ENCODE peak calls at places on chromosomes 5 and 9, in four cellular contexts. One of them, this sample, is unnamed.

GRCh38 chr5:125179617-125180016 is 433.2 kb upstream of the ZNF608 start:
- DNase-seq in IMR-90: no peak
- DNase-seq in mesendoderm: no peak
- DNase-seq in H1: no peak
- DNase-seq in this sample: no peak

GRCh38 chr5:73321757-73322452 is 126.7 kb downstream of the FOXD1 start:
- DNase-seq in IMR-90: peak; percentile 97
- DNase-seq in mesendoderm: no peak
- DNase-seq in H1: no peak
- DNase-seq in this sample: no peak

GRCh38 chr5:107719207-107719606 is 48.5 kb upstream of the EFNA5 start:
- DNase-seq in IMR-90: no peak
- DNase-seq in mesendoderm: no peak
- DNase-seq in H1: no peak
- DNase-seq in this sample: no peak

GRCh38 chr5:103915081-103915480 is 352.5 kb upstream of the NUDT12 start:
- DNase-seq in IMR-90: no peak
- DNase-seq in mesendoderm: no peak
- DNase-seq in H1: no peak
- DNase-seq in this sample: no peak

GRCh38 chr5:172148381-172148780 is 39.6 kb downstream of the STK10 start:
- DNase-seq in IMR-90: no peak
- DNase-seq in mesendoderm: no peak
- DNase-seq in H1: no peak
- DNase-seq in this sample: no peak

GRCh38 chr9:125852386-125852785 is 105.2 kb downstream of the PBX3 start:
- DNase-seq in IMR-90: no peak
- DNase-seq in mesendoderm: no peak
- DNase-seq in H1: no peak
- DNase-seq in this sample: no peak

GRCh38 chr9:72828281-72828731 is 124.5 kb downstream of the ALDH1A1 start:
- DNase-seq in IMR-90: no peak
- DNase-seq in mesendoderm: peak; percentile 40
- DNase-seq in H1: no peak
- DNase-seq in this sample: no peak

GRCh38 chr9:122392714-122393113 is 21.9 kb downstream of the PTGS1 start:
- DNase-seq in IMR-90: no peak
- DNase-seq in mesendoderm: no peak
- DNase-seq in H1: no peak
- DNase-seq in this sample: no peak

GRCh38 chr5:146076028-146076427 is 29.3 kb downstream of the PLAC8L1 start:
- DNase-seq in IMR-90: no peak
- DNase-seq in mesendoderm: no peak
- DNase-seq in H1: no peak
- DNase-seq in this sample: peak; percentile 50

GRCh38 chr5:141605523-141606277 is 13.1 kb downstream of the DIAPH1 start:
- DNase-seq in IMR-90: no peak
- DNase-seq in mesendoderm: no peak
- DNase-seq in H1: no peak
- DNase-seq in this sample: no peak

GRCh38 chr5:74034738-74035137 is 408.7 kb downstream of the ARHGEF28 start:
- DNase-seq in IMR-90: peak; percentile 88
- DNase-seq in mesendoderm: no peak
- DNase-seq in H1: no peak
- DNase-seq in this sample: no peak

GRCh38 chr5:79932510-79933504 is 58.3 kb downstream of the MTX3 start:
- DNase-seq in IMR-90: no peak
- DNase-seq in mesendoderm: no peak
- DNase-seq in H1: no peak
- DNase-seq in this sample: no peak

GRCh38 chr5:35218981-35219380 is 11.3 kb downstream of the PRLR start:
- DNase-seq in IMR-90: no peak
- DNase-seq in mesendoderm: no peak
- DNase-seq in H1: no peak
- DNase-seq in this sample: no peak

GRCh38 chr9:69107801-69108200 is 66.3 kb upstream of the TJP2 start:
- DNase-seq in IMR-90: no peak
- DNase-seq in mesendoderm: no peak
- DNase-seq in H1: no peak
- DNase-seq in this sample: no peak

GRCh38 chr9:124256517-124257069 is 1.2 kb upstream of the NEK6 start:
- DNase-seq in IMR-90: peak; percentile 86
- DNase-seq in mesendoderm: no peak
- DNase-seq in H1: no peak
- DNase-seq in this sample: no peak

GRCh38 chr9:2837915-2838314 is 6.0 kb downstream of the PUM3 start:
- DNase-seq in IMR-90: peak; percentile 35
- DNase-seq in mesendoderm: no peak
- DNase-seq in H1: no peak
- DNase-seq in this sample: no peak

GRCh38 chr5:80389575-80389974 is 18.3 kb upstream of the ZFYVE16 start:
- DNase-seq in IMR-90: no peak
- DNase-seq in mesendoderm: no peak
- DNase-seq in H1: no peak
- DNase-seq in this sample: no peak

GRCh38 chr5:3050863-3051262 is 299.4 kb upstream of the IRX2 start:
- DNase-seq in IMR-90: no peak
- DNase-seq in mesendoderm: no peak
- DNase-seq in H1: no peak
- DNase-seq in this sample: no peak

GRCh38 chr5:122465994-122466393 is 154.0 kb downstream of the SNCAIP start:
- DNase-seq in IMR-90: no peak
- DNase-seq in mesendoderm: no peak
- DNase-seq in H1: no peak
- DNase-seq in this sample: no peak

GRCh38 chr5:135535820-135536801 is at the start of gene NEUROG1:
- DNase-seq in IMR-90: no peak
- DNase-seq in mesendoderm: peak; percentile 78
- DNase-seq in H1: peak; percentile 87
- DNase-seq in this sample: peak; percentile 93

GRCh38 chr5:179700401-179700918 is 1.7 kb downstream of the CANX start:
- DNase-seq in IMR-90: peak; percentile 14
- DNase-seq in mesendoderm: peak; percentile 31
- DNase-seq in H1: no peak
- DNase-seq in this sample: no peak

GRCh38 chr9:93954436-93955355 is at the start of gene BARX1:
- DNase-seq in IMR-90: no peak
- DNase-seq in mesendoderm: no peak
- DNase-seq in H1: peak; percentile 79
- DNase-seq in this sample: peak; percentile 53

GRCh38 chr9:70110194-70111041 is 66.8 kb downstream of the MAMDC2 start:
- DNase-seq in IMR-90: peak; percentile 83
- DNase-seq in mesendoderm: no peak
- DNase-seq in H1: no peak
- DNase-seq in this sample: no peak

GRCh38 chr5:111223790-111224560 is at the start of gene CAMK4:
- DNase-seq in IMR-90: peak; percentile 73
- DNase-seq in mesendoderm: peak; percentile 86
- DNase-seq in H1: peak; percentile 80
- DNase-seq in this sample: peak; percentile 81

GRCh38 chr9:70013598-70014196 is 30.0 kb upstream of the MAMDC2 start:
- DNase-seq in IMR-90: peak; percentile 73
- DNase-seq in mesendoderm: no peak
- DNase-seq in H1: no peak
- DNase-seq in this sample: no peak

GRCh38 chr9:134694368-134694665 is 52.7 kb downstream of the COL5A1 start:
- DNase-seq in IMR-90: no peak
- DNase-seq in mesendoderm: no peak
- DNase-seq in H1: no peak
- DNase-seq in this sample: no peak

GRCh38 chr9:77848897-77849296 is 182.7 kb downstream of the GNAQ start:
- DNase-seq in IMR-90: peak; percentile 91
- DNase-seq in mesendoderm: peak; percentile 46
- DNase-seq in H1: no peak
- DNase-seq in this sample: no peak

GRCh38 chr9:114348906-114349482 is 19.3 kb downstream of the ORM2 start:
- DNase-seq in IMR-90: peak; percentile 99
- DNase-seq in mesendoderm: peak; percentile 97
- DNase-seq in H1: peak; percentile 68
- DNase-seq in this sample: peak; percentile 87

GRCh38 chr5:9063615-9064245 is 482.1 kb downstream of the SEMA5A start:
- DNase-seq in IMR-90: peak; percentile 30
- DNase-seq in mesendoderm: no peak
- DNase-seq in H1: no peak
- DNase-seq in this sample: no peak

GRCh38 chr5:136276087-136276486 is 83.1 kb upstream of the SMIM32 start:
- DNase-seq in IMR-90: no peak
- DNase-seq in mesendoderm: no peak
- DNase-seq in H1: no peak
- DNase-seq in this sample: no peak

GRCh38 chr5:43305948-43306563 is 7.2 kb downstream of the HMGCS1 start:
- DNase-seq in IMR-90: peak; percentile 73
- DNase-seq in mesendoderm: peak; percentile 77
- DNase-seq in H1: no peak
- DNase-seq in this sample: no peak

GRCh38 chr9:16191691-16192402 is 639.0 kb downstream of the CCDC171 start:
- DNase-seq in IMR-90: peak; percentile 87
- DNase-seq in mesendoderm: peak; percentile 95
- DNase-seq in H1: peak; percentile 95
- DNase-seq in this sample: peak; percentile 84

DNA sequence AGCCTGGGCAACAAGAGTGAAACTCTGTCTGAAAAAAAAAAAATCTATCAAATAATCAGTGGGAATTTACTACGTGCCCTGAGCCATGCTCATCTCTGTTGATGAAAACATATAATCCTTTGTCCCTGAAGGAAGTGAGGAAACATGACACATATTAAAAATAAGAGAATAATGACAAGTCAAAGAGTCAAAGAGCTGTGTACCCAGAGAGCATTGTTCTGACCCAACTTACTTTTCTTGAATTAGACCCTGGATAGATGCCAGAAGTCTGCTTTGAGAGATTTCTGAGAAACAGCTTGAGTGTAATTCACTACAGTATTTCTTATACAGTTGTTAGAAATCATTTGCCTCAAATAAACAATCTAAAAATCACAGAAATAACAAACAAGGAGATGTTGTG is 490.0 kb upstream of the PIK3R1 start:
- DNase-seq in IMR-90: no peak
- DNase-seq in mesendoderm: no peak
- DNase-seq in H1: no peak
- DNase-seq in this sample: no peak
- H3K56ac ChIP-seq in IMR-90: no peak overlapping the region
- H3K56ac ChIP-seq in mesendoderm: no peak overlapping the region
- H3K56ac ChIP-seq in H1: no peak overlapping the region
- H3K56ac ChIP-seq in this sample: no peak overlapping the region

DNA sequence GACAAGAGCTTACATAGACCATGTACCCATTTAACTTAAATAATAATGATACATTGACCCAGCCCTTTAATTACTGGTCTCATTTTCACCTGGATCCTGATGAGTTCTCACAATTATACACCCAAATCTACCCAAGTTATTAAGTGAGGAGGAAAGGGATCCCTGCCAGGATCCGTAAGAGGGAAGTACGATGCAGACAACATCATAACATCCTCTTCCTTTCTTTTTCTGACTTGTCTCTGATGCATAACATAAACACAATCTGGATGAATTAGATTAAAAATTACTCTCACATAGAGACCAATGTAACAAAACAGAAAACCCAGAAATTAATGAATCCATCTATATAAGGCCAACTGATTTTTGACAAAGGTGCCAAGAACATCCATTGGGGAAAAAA is 17.0 kb downstream of the MARCHF3 start:
- DNase-seq in IMR-90: peak; percentile 31
- DNase-seq in mesendoderm: no peak
- DNase-seq in H1: no peak
- DNase-seq in this sample: no peak
- H3K4me2 ChIP-seq in IMR-90: peak overlapping the region; percentile 65
- H3K4me2 ChIP-seq in mesendoderm: no peak overlapping the region
- H3K4me2 ChIP-seq in H1: no peak overlapping the region
- H3K4me2 ChIP-seq in this sample: no peak overlapping the region

GRCh38 chr5:64149268-64149667 is 16.4 kb upstream of the RNF180 start:
- DNase-seq in IMR-90: no peak
- DNase-seq in mesendoderm: no peak
- DNase-seq in H1: no peak
- DNase-seq in this sample: no peak
- H4K5ac ChIP-seq in IMR-90: no peak overlapping the region
- H4K5ac ChIP-seq in mesendoderm: no peak overlapping the region
- H4K5ac ChIP-seq in H1: no peak overlapping the region
- H4K5ac ChIP-seq in this sample: no peak overlapping the region

GRCh38 chr9:107756091-107756490 is 266.5 kb upstream of the KLF4 start:
- DNase-seq in IMR-90: no peak
- DNase-seq in mesendoderm: no peak
- DNase-seq in H1: no peak
- DNase-seq in this sample: no peak
- H3K56ac ChIP-seq in IMR-90: no peak overlapping the region
- H3K56ac ChIP-seq in mesendoderm: no peak overlapping the region
- H3K56ac ChIP-seq in H1: no peak overlapping the region
- H3K56ac ChIP-seq in this sample: no peak overlapping the region

GRCh38 chr9:34176089-34176488 is 2.8 kb upstream of the UBAP1 start:
- DNase-seq in IMR-90: no peak
- DNase-seq in mesendoderm: peak; percentile 23
- DNase-seq in H1: no peak
- DNase-seq in this sample: no peak

GRCh38 chr9:34170252-34170915 is 8.5 kb upstream of the UBAP1 start:
- DNase-seq in IMR-90: no peak
- DNase-seq in mesendoderm: no peak
- DNase-seq in H1: no peak
- DNase-seq in this sample: no peak

GRCh38 chr9:34169125-34169524 is 9.7 kb upstream of the UBAP1 start:
- DNase-seq in IMR-90: no peak
- DNase-seq in mesendoderm: no peak
- DNase-seq in H1: no peak
- DNase-seq in this sample: no peak

DNA sequence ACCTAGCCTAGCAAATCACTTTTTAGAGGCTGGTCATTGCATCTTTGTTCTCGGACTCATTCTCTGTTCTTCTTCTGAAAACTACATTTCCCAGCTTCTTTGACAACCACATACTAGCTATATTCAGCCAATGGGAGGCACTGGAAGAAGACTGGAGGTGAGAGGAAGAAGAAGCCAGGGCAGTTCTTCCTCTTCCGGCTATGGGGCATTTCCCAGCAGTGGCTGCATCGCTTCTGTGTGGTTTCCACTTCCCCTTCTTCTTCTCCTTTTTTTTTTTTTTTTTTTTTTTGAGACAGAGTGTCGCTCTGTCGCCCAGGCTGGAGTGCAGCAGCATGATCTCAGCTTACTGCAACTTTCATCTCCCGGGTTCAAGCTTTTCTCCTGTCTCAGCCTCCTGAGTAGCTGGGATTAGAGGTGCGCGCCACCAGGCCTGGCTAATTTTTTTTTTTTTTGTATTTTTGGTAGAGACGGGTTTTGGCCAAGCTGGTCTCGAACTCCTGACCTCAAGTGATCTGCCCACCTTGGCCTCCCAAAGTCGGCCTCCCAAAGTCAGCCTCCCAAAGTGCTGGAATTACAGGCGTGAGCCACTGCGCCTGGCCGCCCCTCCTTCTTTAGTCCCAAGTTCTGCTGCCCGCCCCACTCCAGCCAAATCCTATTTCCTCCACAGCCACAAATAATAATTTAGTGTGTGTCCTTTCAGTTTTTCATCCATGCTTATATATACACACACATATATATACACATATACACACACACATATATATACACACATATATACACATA is 6.9 kb upstream of the UBAP1 start:
- DNase-seq in IMR-90: no peak
- DNase-seq in mesendoderm: no peak
- DNase-seq in H1: no peak
- DNase-seq in this sample: no peak
- H3K4me2 ChIP-seq in IMR-90: no peak overlapping the region
- H3K4me2 ChIP-seq in mesendoderm: no peak overlapping the region
- H3K4me2 ChIP-seq in H1: no peak overlapping the region
- H3K4me2 ChIP-seq in this sample: no peak overlapping the region

GRCh38 chr9:36078047-36078446 is 41.3 kb downstream of the RECK start:
- DNase-seq in IMR-90: no peak
- DNase-seq in mesendoderm: no peak
- DNase-seq in H1: no peak
- DNase-seq in this sample: no peak
- H4K5ac ChIP-seq in IMR-90: no peak overlapping the region
- H4K5ac ChIP-seq in mesendoderm: no peak overlapping the region
- H4K5ac ChIP-seq in H1: no peak overlapping the region
- H4K5ac ChIP-seq in this sample: no peak overlapping the region

This sample was measured in H9.